ENCODE peak calls at places on chromosome 5, in eight cellular contexts. One of them, this sample, is unnamed.

GRCh38 chr5:5544094-5544663 is 121.7 kb downstream of the ICE1 start:
- DNase-seq in caudate nucleus: no peak
- DNase-seq in stomach: no peak
- DNase-seq in CD4-positive, alpha-beta T cell: no peak
- DNase-seq in Panc1: no peak
- DNase-seq in ovary: no peak
- DNase-seq in sigmoid colon: no peak
- DNase-seq in lung: no peak
- DNase-seq in this sample: no peak

GRCh38 chr5:37506722-37507121 is 127.6 kb downstream of the WDR70 start:
- DNase-seq in caudate nucleus: no peak
- DNase-seq in stomach: no peak
- DNase-seq in CD4-positive, alpha-beta T cell: no peak
- DNase-seq in Panc1: no peak
- DNase-seq in ovary: no peak
- DNase-seq in sigmoid colon: no peak
- DNase-seq in lung: no peak
- DNase-seq in this sample: no peak

GRCh38 chr5:179289756-179290385 is 55.4 kb downstream of the ADAMTS2 start:
- DNase-seq in caudate nucleus: no peak
- DNase-seq in stomach: no peak
- DNase-seq in CD4-positive, alpha-beta T cell: no peak
- DNase-seq in Panc1: no peak
- DNase-seq in ovary: no peak
- DNase-seq in sigmoid colon: peak; percentile 27
- DNase-seq in lung: no peak
- DNase-seq in this sample: no peak

GRCh38 chr5:10124287-10124686 is 125.4 kb downstream of the ATPSCKMT start:
- DNase-seq in caudate nucleus: peak; percentile 92
- DNase-seq in stomach: no peak
- DNase-seq in CD4-positive, alpha-beta T cell: no peak
- DNase-seq in Panc1: no peak
- DNase-seq in ovary: no peak
- DNase-seq in sigmoid colon: peak; percentile 81
- DNase-seq in lung: no peak
- DNase-seq in this sample: no peak

GRCh38 chr5:90263102-90263501 is 146.5 kb downstream of the CETN3 start:
- DNase-seq in caudate nucleus: no peak
- DNase-seq in stomach: no peak
- DNase-seq in CD4-positive, alpha-beta T cell: no peak
- DNase-seq in Panc1: no peak
- DNase-seq in ovary: no peak
- DNase-seq in sigmoid colon: no peak
- DNase-seq in lung: no peak
- DNase-seq in this sample: no peak

GRCh38 chr5:143562935-143563334 is 159.4 kb upstream of the NR3C1 start:
- DNase-seq in caudate nucleus: no peak
- DNase-seq in stomach: peak; percentile 39
- DNase-seq in CD4-positive, alpha-beta T cell: no peak
- DNase-seq in Panc1: no peak
- DNase-seq in ovary: no peak
- DNase-seq in sigmoid colon: no peak
- DNase-seq in lung: peak; percentile 36
- DNase-seq in this sample: no peak

GRCh38 chr5:115457985-115458384 is 86.6 kb downstream of the FEM1C start:
- DNase-seq in caudate nucleus: no peak
- DNase-seq in stomach: peak; percentile 49
- DNase-seq in CD4-positive, alpha-beta T cell: no peak
- DNase-seq in Panc1: no peak
- DNase-seq in ovary: no peak
- DNase-seq in sigmoid colon: no peak
- DNase-seq in lung: no peak
- DNase-seq in this sample: peak; percentile 44

GRCh38 chr5:168875839-168876238 is 296.7 kb upstream of the PANK3 start:
- DNase-seq in caudate nucleus: no peak
- DNase-seq in stomach: no peak
- DNase-seq in CD4-positive, alpha-beta T cell: no peak
- DNase-seq in Panc1: no peak
- DNase-seq in ovary: no peak
- DNase-seq in sigmoid colon: no peak
- DNase-seq in lung: no peak
- DNase-seq in this sample: no peak

GRCh38 chr5:15695171-15695676 is 195.2 kb downstream of the FBXL7 start:
- DNase-seq in caudate nucleus: no peak
- DNase-seq in stomach: no peak
- DNase-seq in CD4-positive, alpha-beta T cell: no peak
- DNase-seq in Panc1: no peak
- DNase-seq in ovary: peak; percentile 29
- DNase-seq in sigmoid colon: no peak
- DNase-seq in lung: no peak
- DNase-seq in this sample: no peak

GRCh38 chr5:74994791-74995190 is 57.6 kb downstream of the GCNT4 start:
- DNase-seq in caudate nucleus: no peak
- DNase-seq in stomach: no peak
- DNase-seq in CD4-positive, alpha-beta T cell: no peak
- DNase-seq in Panc1: no peak
- DNase-seq in ovary: no peak
- DNase-seq in sigmoid colon: no peak
- DNase-seq in lung: no peak
- DNase-seq in this sample: no peak

GRCh38 chr5:33228149-33228548 is 212.6 kb upstream of the TARS1 start:
- DNase-seq in caudate nucleus: no peak
- DNase-seq in stomach: no peak
- DNase-seq in CD4-positive, alpha-beta T cell: no peak
- DNase-seq in Panc1: no peak
- DNase-seq in ovary: no peak
- DNase-seq in sigmoid colon: no peak
- DNase-seq in lung: no peak
- DNase-seq in this sample: no peak

GRCh38 chr5:7876867-7877266 is 7.9 kb downstream of the MTRR start:
- DNase-seq in caudate nucleus: no peak
- DNase-seq in stomach: no peak
- DNase-seq in CD4-positive, alpha-beta T cell: no peak
- DNase-seq in Panc1: no peak
- DNase-seq in ovary: no peak
- DNase-seq in sigmoid colon: no peak
- DNase-seq in lung: no peak
- DNase-seq in this sample: no peak

GRCh38 chr5:157290156-157290980 is 24.4 kb downstream of the CYFIP2 start:
- DNase-seq in caudate nucleus: no peak
- DNase-seq in stomach: no peak
- DNase-seq in CD4-positive, alpha-beta T cell: no peak
- DNase-seq in Panc1: no peak
- DNase-seq in ovary: no peak
- DNase-seq in sigmoid colon: no peak
- DNase-seq in lung: no peak
- DNase-seq in this sample: no peak
- H3K27ac ChIP-seq in caudate nucleus: no peak overlapping the region
- H3K27ac ChIP-seq in stomach: no peak overlapping the region
- H3K27ac ChIP-seq in CD4-positive, alpha-beta T cell: peak overlapping the region; percentile 29
- H3K27ac ChIP-seq in Panc1: no peak overlapping the region
- H3K27ac ChIP-seq in ovary: no peak overlapping the region
- H3K27ac ChIP-seq in sigmoid colon: no peak overlapping the region
- H3K27ac ChIP-seq in lung: peak overlapping the region; percentile 28
- H3K27ac ChIP-seq in this sample: no peak overlapping the region

DNA sequence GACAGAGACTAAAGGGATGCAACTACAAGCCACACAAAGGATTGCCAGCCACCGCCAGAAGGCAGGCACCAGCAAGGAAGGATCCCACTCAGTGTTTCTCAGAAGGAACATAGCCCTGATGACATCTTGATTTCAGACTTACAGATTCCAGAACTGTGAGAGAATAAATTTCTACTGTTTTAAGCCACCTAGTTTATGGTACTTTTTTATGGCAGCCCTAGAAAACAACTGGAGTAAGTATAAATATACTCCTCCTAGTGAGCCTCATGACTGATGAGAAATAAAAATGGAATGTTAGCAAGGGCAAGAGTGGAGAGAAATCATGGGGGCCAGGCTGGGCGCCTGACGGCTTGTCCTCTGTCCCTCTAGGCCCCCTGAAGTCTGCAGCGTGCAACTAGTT is 307.3 kb downstream of the PIK3R1 start:
- DNase-seq in caudate nucleus: no peak
- DNase-seq in stomach: no peak
- DNase-seq in CD4-positive, alpha-beta T cell: no peak
- DNase-seq in Panc1: no peak
- DNase-seq in ovary: no peak
- DNase-seq in sigmoid colon: no peak
- DNase-seq in lung: no peak
- DNase-seq in this sample: no peak
- H3K27ac ChIP-seq in caudate nucleus: no peak overlapping the region
- H3K27ac ChIP-seq in stomach: no peak overlapping the region
- H3K27ac ChIP-seq in CD4-positive, alpha-beta T cell: no peak overlapping the region
- H3K27ac ChIP-seq in Panc1: no peak overlapping the region
- H3K27ac ChIP-seq in ovary: no peak overlapping the region
- H3K27ac ChIP-seq in sigmoid colon: peak overlapping the region; percentile 53
- H3K27ac ChIP-seq in lung: no peak overlapping the region
- H3K27ac ChIP-seq in this sample: peak overlapping the region; percentile 7

DNA sequence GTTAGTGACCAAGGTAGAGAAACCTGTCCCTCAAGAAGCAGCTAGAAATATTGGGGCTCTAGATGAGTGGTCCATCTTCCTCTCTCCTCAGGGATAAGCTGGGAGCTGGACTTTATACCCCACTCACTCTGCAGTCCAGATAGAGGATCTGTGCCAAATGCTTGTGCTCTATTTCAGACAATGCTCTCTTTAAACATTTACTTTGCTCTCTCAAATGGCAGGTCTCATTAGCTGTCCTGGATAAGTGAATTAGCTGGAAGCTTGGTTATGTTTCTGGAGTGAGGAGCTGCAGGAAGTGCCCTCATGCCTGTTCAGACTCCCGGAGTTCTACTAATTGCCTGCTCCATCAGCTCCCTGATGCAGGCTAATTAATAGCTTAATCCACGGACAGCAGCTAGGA is 151.1 kb upstream of the CCDC152 start:
- DNase-seq in caudate nucleus: no peak
- DNase-seq in stomach: no peak
- DNase-seq in CD4-positive, alpha-beta T cell: no peak
- DNase-seq in Panc1: no peak
- DNase-seq in ovary: no peak
- DNase-seq in sigmoid colon: no peak
- DNase-seq in lung: no peak
- DNase-seq in this sample: no peak
- H3K27ac ChIP-seq in caudate nucleus: no peak overlapping the region
- H3K27ac ChIP-seq in stomach: no peak overlapping the region
- H3K27ac ChIP-seq in CD4-positive, alpha-beta T cell: no peak overlapping the region
- H3K27ac ChIP-seq in Panc1: no peak overlapping the region
- H3K27ac ChIP-seq in ovary: no peak overlapping the region
- H3K27ac ChIP-seq in sigmoid colon: no peak overlapping the region
- H3K27ac ChIP-seq in lung: no peak overlapping the region
- H3K27ac ChIP-seq in this sample: no peak overlapping the region

GRCh38 chr5:27594141-27594540 is 555.8 kb upstream of the CDH9 start:
- DNase-seq in caudate nucleus: no peak
- DNase-seq in stomach: no peak
- DNase-seq in CD4-positive, alpha-beta T cell: no peak
- DNase-seq in Panc1: no peak
- DNase-seq in ovary: no peak
- DNase-seq in sigmoid colon: no peak
- DNase-seq in lung: no peak
- DNase-seq in this sample: no peak

GRCh38 chr5:27598576-27598975 is 560.2 kb upstream of the CDH9 start:
- DNase-seq in caudate nucleus: no peak
- DNase-seq in stomach: no peak
- DNase-seq in CD4-positive, alpha-beta T cell: no peak
- DNase-seq in Panc1: no peak
- DNase-seq in ovary: no peak
- DNase-seq in sigmoid colon: no peak
- DNase-seq in lung: no peak
- DNase-seq in this sample: no peak
- H3K27ac ChIP-seq in caudate nucleus: no peak overlapping the region
- H3K27ac ChIP-seq in stomach: no peak overlapping the region
- H3K27ac ChIP-seq in CD4-positive, alpha-beta T cell: no peak overlapping the region
- H3K27ac ChIP-seq in Panc1: no peak overlapping the region
- H3K27ac ChIP-seq in ovary: no peak overlapping the region
- H3K27ac ChIP-seq in sigmoid colon: no peak overlapping the region
- H3K27ac ChIP-seq in lung: no peak overlapping the region
- H3K27ac ChIP-seq in this sample: no peak overlapping the region

DNA sequence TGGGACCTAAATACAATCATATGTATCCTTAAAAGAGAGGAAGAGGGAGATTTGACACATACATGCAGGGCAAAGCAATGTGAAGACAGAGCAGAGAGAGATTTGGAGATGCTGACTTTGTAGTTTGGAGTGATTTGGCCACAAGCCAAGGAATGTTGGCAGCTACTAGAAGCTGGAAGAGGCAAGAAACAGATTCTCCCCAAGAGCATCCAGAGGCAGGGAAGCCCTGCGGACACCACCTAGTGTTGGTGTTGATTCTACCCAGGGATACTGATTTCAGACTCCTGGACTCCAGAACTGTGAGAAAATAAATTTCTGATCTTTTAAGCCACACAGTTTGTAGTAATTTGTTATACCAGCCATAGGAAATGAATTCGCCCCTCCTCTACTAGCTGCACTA is 64.9 kb upstream of the OSMR start:
- DNase-seq in caudate nucleus: peak; percentile 12
- DNase-seq in stomach: peak; percentile 53
- DNase-seq in CD4-positive, alpha-beta T cell: no peak
- DNase-seq in Panc1: no peak
- DNase-seq in ovary: peak; percentile 72
- DNase-seq in sigmoid colon: peak; percentile 86
- DNase-seq in lung: peak; percentile 74
- DNase-seq in this sample: peak; percentile 42
- H3K27ac ChIP-seq in caudate nucleus: no peak overlapping the region
- H3K27ac ChIP-seq in stomach: no peak overlapping the region
- H3K27ac ChIP-seq in CD4-positive, alpha-beta T cell: no peak overlapping the region
- H3K27ac ChIP-seq in Panc1: peak overlapping the region; percentile 100
- H3K27ac ChIP-seq in ovary: no peak overlapping the region
- H3K27ac ChIP-seq in sigmoid colon: no peak overlapping the region
- H3K27ac ChIP-seq in lung: no peak overlapping the region
- H3K27ac ChIP-seq in this sample: no peak overlapping the region